ENCODE peak calls at places on chromosomes 1 and 21, in four cellular contexts. S is mucosa of gallbladder, A is LoVo, P is mesendoderm. Y is an unnamed sample.

GRCh38 chr1:54885863-54886723 is 902 bp downstream of the DHCR24 start:
- DNase-seq in S (peak; percentile 46), A (peak; percentile 50), P (peak; percentile 82), Y (peak; percentile 63)

GRCh38 chr1:21589618-21590017 is 79.5 kb downstream of the RAP1GAP start:
- DNase-seq in S (no peak), A (no peak), P (no peak), Y (no peak)

GRCh38 chr1:118335372-118335771 is 150.3 kb upstream of the SPAG17 start:
- DNase-seq in S (no peak), A (no peak), P (no peak), Y (no peak)

GRCh38 chr1:214568328-214568727 is 16.9 kb upstream of the PTPN14 start:
- DNase-seq in S (no peak), A (no peak), P (no peak), Y (no peak)

GRCh38 chr1:204506969-204507316 is 9.3 kb upstream of the MDM4 start:
- DNase-seq in S (peak; percentile 94), A (peak; percentile 86), P (peak; percentile 93), Y (peak; percentile 92)

GRCh38 chr1:230037261-230037660 is 29.8 kb upstream of the GALNT2 start:
- DNase-seq in S (no peak), A (no peak), P (no peak), Y (no peak)

GRCh38 chr1:9207086-9207485 is 27.5 kb upstream of the H6PD start:
- DNase-seq in S (no peak), A (no peak), P (no peak), Y (no peak)

GRCh38 chr1:228362884-228363450 is 43.7 kb downstream of the TRIM11 start:
- DNase-seq in S (no peak), A (no peak), P (no peak), Y (no peak)

GRCh38 chr1:155057788-155058211 is 5.7 kb upstream of the EFNA4 start:
- DNase-seq in S (no peak), A (no peak), P (no peak), Y (no peak)

GRCh38 chr1:29962356-29962755 is 726.0 kb downstream of the PTPRU start:
- DNase-seq in S (no peak), A (no peak), P (peak; percentile 66), Y (no peak)

GRCh38 chr1:14441302-14441741 is 157.2 kb upstream of the KAZN start:
- DNase-seq in S (no peak), A (no peak), P (no peak), Y (no peak)

GRCh38 chr1:39818482-39818881 is 29.8 kb upstream of the BMP8B start:
- DNase-seq in S (peak; percentile 79), A (peak; percentile 43), P (no peak), Y (peak; percentile 15)

GRCh38 chr1:197984273-197984672 is 67.1 kb downstream of the LHX9 start:
- DNase-seq in S (no peak), A (no peak), P (no peak), Y (no peak)

GRCh38 chr1:223031690-223032601 is 111.1 kb downstream of the TLR5 start:
- DNase-seq in S (peak; percentile 65), A (no peak), P (peak; percentile 76), Y (no peak)

GRCh38 chr21:45041351-45041805 is 33.0 kb upstream of the ADARB1 start:
- DNase-seq in S (peak; percentile 58), A (no peak), P (no peak), Y (no peak)

GRCh38 chr1:2446394-2446793 is 29.7 kb upstream of the PLCH2 start:
- DNase-seq in S (no peak), A (no peak), P (no peak), Y (no peak)

GRCh38 chr1:227959325-227959860 is 11.7 kb upstream of the WNT9A start:
- DNase-seq in S (peak; percentile 8), A (no peak), P (no peak), Y (no peak)

GRCh38 chr1:63612564-63612963 is 19.4 kb downstream of the PGM1 start:
- DNase-seq in S (no peak), A (no peak), P (no peak), Y (no peak)

GRCh38 chr21:21921410-21922232 is 923.4 kb downstream of the NCAM2 start:
- DNase-seq in S (no peak), A (no peak), P (peak; percentile 51), Y (no peak)

GRCh38 chr1:27478098-27478497 is 11.9 kb downstream of the WASF2 start:
- DNase-seq in S (no peak), A (no peak), P (no peak), Y (no peak)

GRCh38 chr1:228751360-228752098 is 16.2 kb downstream of the RHOU start:
- DNase-seq in S (no peak), A (no peak), P (no peak), Y (no peak)

GRCh38 chr1:87833158-87833557 is 504.5 kb downstream of the LMO4 start:
- DNase-seq in S (no peak), A (no peak), P (no peak), Y (no peak)

GRCh38 chr1:25017436-25018109 is 87.5 kb upstream of the RUNX3 start:
- DNase-seq in S (no peak), A (no peak), P (peak; percentile 79), Y (no peak)

GRCh38 chr1:111402083-111402482 is 25.5 kb downstream of the OVGP1 start:
- DNase-seq in S (no peak), A (no peak), P (no peak), Y (no peak)

GRCh38 chr21:37172646-37173045 is 94.5 kb downstream of the VPS26C start:
- DNase-seq in S (no peak), A (no peak), P (no peak), Y (no peak)

GRCh38 chr1:240876071-240876470 is 264.1 kb upstream of the GREM2 start:
- DNase-seq in S (no peak), A (no peak), P (peak; percentile 59), Y (no peak)

GRCh38 chr1:30976143-30976542 is 67.6 kb upstream of the SDC3 start:
- DNase-seq in S (no peak), A (no peak), P (no peak), Y (no peak)

GRCh38 chr1:225891229-225891972 is 2.5 kb upstream of the LEFTY1 start:
- DNase-seq in S (peak; percentile 46), A (peak; percentile 65), P (no peak), Y (peak; percentile 74)

GRCh38 chr1:43267818-43268425 is 1.9 kb upstream of the TMEM125 start:
- DNase-seq in S (no peak), A (no peak), P (no peak), Y (no peak)

GRCh38 chr1:189431437-189431836 is 1046.2 kb downstream of the BRINP3 start:
- DNase-seq in S (no peak), A (no peak), P (peak; percentile 2), Y (no peak)

GRCh38 chr1:209609403-209610377 is 26.2 kb downstream of the CAMK1G start:
- DNase-seq in S (no peak), A (peak; percentile 13), P (no peak), Y (no peak)

GRCh38 chr1:31639543-31639942 is 5.1 kb downstream of the PEF1 start:
- DNase-seq in S (no peak), A (no peak), P (no peak), Y (no peak)

GRCh38 chr1:170032531-170033295 is 41.8 kb downstream of the KIFAP3 start:
- DNase-seq in S (no peak), A (no peak), P (no peak), Y (no peak)

GRCh38 chr1:214551436-214552173 is at the start of gene PTPN14:
- DNase-seq in S (peak; percentile 91), A (peak; percentile 91), P (peak; percentile 99), Y (peak; percentile 96)

GRCh38 chr1:39269791-39270342 is 65.4 kb downstream of the MACF1 start:
- DNase-seq in S (peak; percentile 17), A (no peak), P (peak; percentile 76), Y (no peak)

GRCh38 chr1:223748405-223748772 is 36.0 kb downstream of the CAPN2 start:
- DNase-seq in S (no peak), A (no peak), P (peak; percentile 51), Y (no peak)

GRCh38 chr1:236509203-236509602 is 14.6 kb upstream of the LGALS8 start:
- DNase-seq in S (no peak), A (no peak), P (no peak), Y (no peak)

Y was measured in Calu3.